ENCODE peak calls at places on chromosomes 7 and 10, in five cellular contexts. V, Z, M, D and P are unnamed samples.

GRCh38 chr7:50780436-50780835 is 2.3 kb downstream of the GRB10 start:
- DNase-seq in Z (no peak), M (no peak), V (no peak), D (no peak), P (no peak)

GRCh38 chr7:139105037-139105382 is 4.5 kb downstream of the ZC3HAV1 start:
- DNase-seq in M (no peak), D (no peak), Z (no peak), V (no peak), P (no peak)

GRCh38 chr7:113625494-113626102 is 293.2 kb downstream of the PPP1R3A start:
- DNase-seq in V (no peak), D (no peak), Z (no peak), M (no peak), P (no peak)

GRCh38 chr10:30228638-30229037 is 120.4 kb downstream of the MTPAP start:
- DNase-seq in V (no peak), Z (no peak), D (no peak), M (no peak), P (no peak)

GRCh38 chr10:133131053-133131452 is 29.0 kb upstream of the KNDC1 start:
- DNase-seq in D (peak), M (no peak), Z (peak), V (no peak), P (no peak)

GRCh38 chr10:34759161-34759836 is 55.8 kb downstream of the PARD3 start:
- DNase-seq in Z (no peak), M (no peak), V (no peak), D (no peak), P (no peak)

GRCh38 chr7:149209518-149210269 is 14.3 kb downstream of the ZNF282 start:
- DNase-seq in D (no peak), V (no peak), M (no peak), Z (no peak), P (no peak)

GRCh38 chr7:137354361-137354760 is 10.8 kb upstream of the PTN start:
- DNase-seq in M (no peak), D (peak), V (no peak), Z (no peak), P (no peak)

GRCh38 chr7:90689256-90689655 is 93.1 kb downstream of the CDK14 start:
- DNase-seq in Z (no peak), V (no peak), M (no peak), D (no peak), P (no peak)

GRCh38 chr10:15863733-15864132 is 3.4 kb upstream of the MINDY3 start:
- DNase-seq in V (no peak), Z (no peak), M (no peak), D (no peak), P (no peak)

GRCh38 chr10:97974108-97974507 is 56.3 kb downstream of the CRTAC1 start:
- DNase-seq in M (no peak), Z (peak), V (no peak), D (no peak), P (no peak)

GRCh38 chr7:22420973-22421635 is 64.2 kb upstream of the RAPGEF5 start:
- DNase-seq in D (no peak), Z (no peak), M (no peak), V (no peak), P (no peak)

GRCh38 chr10:34346516-34347150 is 468.5 kb downstream of the PARD3 start:
- DNase-seq in M (no peak), D (no peak), V (no peak), Z (no peak), P (no peak)

GRCh38 chr10:101303087-101303753 is 50.7 kb upstream of the BTRC start:
- DNase-seq in D (no peak), M (no peak), Z (no peak), V (no peak), P (no peak)

GRCh38 chr10:62528441-62528840 is 154.3 kb downstream of the ZNF365 start:
- DNase-seq in D (no peak), M (no peak), Z (no peak), V (no peak), P (no peak)

GRCh38 chr7:83415840-83416239 is 233.1 kb downstream of the SEMA3E start:
- DNase-seq in Z (no peak), D (no peak), M (no peak), V (no peak), P (no peak)

GRCh38 chr10:80155696-80156215 is 23.2 kb downstream of the PLAC9 start:
- DNase-seq in M (no peak), V (no peak), D (no peak), Z (no peak), P (no peak)

GRCh38 chr10:30848396-30849032 is 183.2 kb downstream of the ZNF438 start:
- DNase-seq in V (no peak), M (no peak), D (no peak), Z (no peak), P (no peak)

GRCh38 chr7:149855368-149856305 is 17.5 kb downstream of the ZNF862 start:
- DNase-seq in V (no peak), M (no peak), Z (no peak), D (no peak), P (peak)

GRCh38 chr7:74399006-74399405 is 54.7 kb upstream of the GTF2IRD1 start:
- DNase-seq in V (no peak), M (no peak), D (no peak), Z (no peak), P (no peak)

GRCh38 chr10:132422169-132422691 is 25.2 kb downstream of the PWWP2B start:
- DNase-seq in Z (no peak), V (no peak), M (no peak), D (no peak), P (no peak)

GRCh38 chr7:24715661-24716479 is 41.4 kb downstream of the GSDME start:
- DNase-seq in V (peak), D (no peak), Z (peak), M (no peak), P (no peak)

GRCh38 chr10:128095023-128095752 is 31.0 kb downstream of the MKI67 start:
- DNase-seq in M (no peak), D (no peak), V (no peak), Z (no peak), P (no peak)

GRCh38 chr7:7795736-7796135 is 77.3 kb upstream of the RPA3 start:
- DNase-seq in V (no peak), D (no peak), M (no peak), Z (no peak), P (no peak)

GRCh38 chr10:119516381-119517234 is 25.9 kb downstream of the RGS10 start:
- DNase-seq in V (no peak), M (no peak), D (no peak), Z (no peak), P (no peak)

GRCh38 chr7:101094791-101095375 is 9.6 kb downstream of the TRIM56 start:
- DNase-seq in M (no peak), Z (no peak), V (peak), D (no peak), P (peak)

GRCh38 chr10:77163670-77164348 is 473.8 kb downstream of the KCNMA1 start:
- DNase-seq in D (peak), Z (no peak), M (peak), V (peak), P (no peak)

GRCh38 chr7:144437370-144438191 is 34.1 kb upstream of the NOBOX start:
- DNase-seq in V (peak), M (peak), D (peak), Z (no peak), P (peak)

GRCh38 chr10:99548041-99548530 is 15.3 kb downstream of the NKX2-3 start:
- DNase-seq in V (no peak), Z (no peak), M (no peak), D (no peak), P (no peak)
- TF ChIP-seq CTCF in V (peak), Z (no peak), M (no peak), D (no peak), P (no peak)

DNA sequence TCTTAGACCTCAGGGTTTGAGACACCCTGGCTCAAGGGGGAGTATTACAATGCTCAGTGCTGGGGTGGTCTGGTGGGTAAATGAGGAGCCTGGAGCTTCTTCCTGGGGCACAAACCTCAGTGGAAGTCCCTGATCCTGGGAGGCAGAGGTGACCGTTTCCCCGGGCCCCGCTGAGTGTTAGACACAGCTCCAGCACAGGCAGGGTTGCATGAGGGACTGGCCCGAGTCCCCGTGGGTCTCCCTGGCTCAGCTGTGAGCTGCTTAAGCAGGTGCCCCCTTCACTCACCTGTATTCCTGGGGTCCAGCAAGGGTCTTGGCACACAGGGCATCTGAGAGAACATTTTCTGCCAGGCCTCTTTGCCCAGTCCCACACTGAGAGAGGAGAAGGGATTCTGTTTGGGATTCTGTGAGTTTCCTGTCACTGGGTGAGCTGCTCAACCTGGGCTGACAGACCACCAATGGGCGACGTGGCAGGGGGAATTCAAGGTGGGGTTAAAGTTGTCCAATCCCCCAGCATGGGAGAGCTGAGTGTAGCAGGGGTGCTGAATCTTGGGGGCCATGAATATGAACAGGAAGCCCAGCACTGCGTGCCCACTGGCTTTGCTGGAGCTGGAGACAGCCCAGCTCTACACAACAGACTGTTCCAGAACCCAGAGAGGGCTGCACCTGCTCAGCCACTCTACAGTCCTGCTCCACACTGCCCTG is 29.9 kb downstream of the DDIT4 start:
- DNase-seq in Z (no peak), V (no peak), D (no peak), M (no peak), P (no peak)
- TF ChIP-seq POLR2A in Z (no peak), V (no peak), D (no peak), M (no peak), P (no peak)

GRCh38 chr7:157255201-157255606 is 81.6 kb upstream of the DNAJB6 start:
- DNase-seq in D (no peak), Z (no peak), V (no peak), M (no peak), P (no peak)

GRCh38 chr7:157253850-157254249 is 83.0 kb upstream of the DNAJB6 start:
- DNase-seq in D (peak), M (no peak), V (peak), Z (no peak), P (peak)

GRCh38 chr7:157248659-157249058 is 88.1 kb upstream of the DNAJB6 start:
- DNase-seq in M (no peak), V (no peak), D (no peak), Z (no peak), P (no peak)

GRCh38 chr7:157250605-157251228 is 86.1 kb upstream of the DNAJB6 start:
- DNase-seq in Z (no peak), M (no peak), V (no peak), D (no peak), P (no peak)
- TF ChIP-seq CTCF in Z (peak), M (peak), V (peak), D (peak), P (peak)

GRCh38 chr10:122374246-122374858 is at the start of gene PLEKHA1:
- DNase-seq in M (peak), V (peak), Z (no peak), D (peak), P (peak)
- TF ChIP-seq POLR2A in M (peak), V (peak), Z (peak), D (no peak), P (peak)

GRCh38 chr7:99616359-99617186 is at the start of gene ZSCAN25:
- DNase-seq in Z (no peak), V (peak), M (peak), D (peak), P (peak)
- TF ChIP-seq CTCF in Z (peak), V (peak), M (peak), D (no peak), P (no peak)

DNA sequence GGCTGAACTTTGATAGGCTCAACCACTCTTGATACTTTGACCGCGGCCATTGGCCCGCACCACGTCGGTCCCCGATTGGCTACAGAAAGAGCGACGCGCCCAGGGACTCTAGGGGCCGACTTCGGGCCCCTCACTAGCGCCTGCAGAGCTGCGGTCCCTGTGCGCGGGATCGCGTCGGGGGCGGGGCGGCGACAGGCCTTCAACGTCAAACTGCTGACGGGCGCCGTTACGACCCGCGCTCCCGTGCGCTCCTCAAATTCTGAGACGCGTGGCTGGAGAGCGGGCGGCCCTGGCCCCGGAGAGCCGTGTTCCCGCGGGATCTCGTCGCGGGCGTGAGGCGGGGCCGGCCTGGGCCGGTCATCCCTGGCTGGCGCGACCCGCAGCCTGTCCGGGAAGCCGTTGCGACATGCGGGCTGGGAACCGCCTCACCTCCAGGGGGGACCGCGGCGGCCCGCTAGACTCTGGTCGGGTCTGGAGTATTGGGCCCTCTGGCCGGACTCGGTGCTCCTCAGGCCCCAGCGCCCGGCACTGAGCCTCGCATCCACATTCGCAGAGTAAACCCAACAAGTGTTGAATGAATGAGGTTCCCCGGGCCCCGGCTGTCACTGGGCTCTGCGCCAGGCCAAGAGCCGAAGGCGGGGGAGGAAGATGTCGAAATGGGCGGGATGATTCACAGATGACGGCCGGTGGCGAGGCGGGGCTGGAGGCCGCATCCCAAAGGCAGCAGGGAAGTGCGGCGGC is 644 bp upstream of the SLC25A28 start:
- DNase-seq in D (peak), V (peak), M (peak), Z (no peak), P (peak)
- TF ChIP-seq POLR2A in D (peak), V (peak), M (peak), Z (peak), P (no peak)

GRCh38 chr7:131107343-131108211 is 220.1 kb upstream of the MKLN1 start:
- DNase-seq in Z (no peak), M (peak), V (peak), D (peak), P (peak)

GRCh38 chr7:131104611-131105293 is 222.9 kb upstream of the MKLN1 start:
- DNase-seq in Z (no peak), D (no peak), V (no peak), M (no peak), P (no peak)

GRCh38 chr7:131105294-131105802 is 222.3 kb upstream of the MKLN1 start:
- DNase-seq in M (no peak), D (no peak), V (no peak), Z (no peak), P (peak)

GRCh38 chr7:131106681-131107342 is 220.9 kb upstream of the MKLN1 start:
- DNase-seq in V (peak), M (peak), D (peak), Z (no peak), P (peak)

GRCh38 chr7:131105803-131106680 is 221.6 kb upstream of the MKLN1 start:
- DNase-seq in V (peak), Z (no peak), D (peak), M (peak), P (peak)
- TF ChIP-seq CTCF in V (no peak), Z (no peak), D (no peak), M (no peak), P (no peak)

GRCh38 chr7:157011333-157012112 is 1.1 kb upstream of the MNX1 start:
- DNase-seq in V (no peak), M (no peak), Z (no peak), D (no peak), P (no peak)

GRCh38 chr7:157009778-157010587 is 480 bp downstream of the MNX1 start:
- DNase-seq in V (no peak), M (no peak), Z (no peak), D (no peak), P (no peak)

GRCh38 chr7:157009170-157009777 is 1.2 kb downstream of the MNX1 start:
- DNase-seq in D (no peak), M (no peak), Z (no peak), V (no peak), P (no peak)

GRCh38 chr7:157012113-157012547 is 1.7 kb upstream of the MNX1 start:
- DNase-seq in D (no peak), Z (no peak), M (no peak), V (no peak), P (no peak)

DNA sequence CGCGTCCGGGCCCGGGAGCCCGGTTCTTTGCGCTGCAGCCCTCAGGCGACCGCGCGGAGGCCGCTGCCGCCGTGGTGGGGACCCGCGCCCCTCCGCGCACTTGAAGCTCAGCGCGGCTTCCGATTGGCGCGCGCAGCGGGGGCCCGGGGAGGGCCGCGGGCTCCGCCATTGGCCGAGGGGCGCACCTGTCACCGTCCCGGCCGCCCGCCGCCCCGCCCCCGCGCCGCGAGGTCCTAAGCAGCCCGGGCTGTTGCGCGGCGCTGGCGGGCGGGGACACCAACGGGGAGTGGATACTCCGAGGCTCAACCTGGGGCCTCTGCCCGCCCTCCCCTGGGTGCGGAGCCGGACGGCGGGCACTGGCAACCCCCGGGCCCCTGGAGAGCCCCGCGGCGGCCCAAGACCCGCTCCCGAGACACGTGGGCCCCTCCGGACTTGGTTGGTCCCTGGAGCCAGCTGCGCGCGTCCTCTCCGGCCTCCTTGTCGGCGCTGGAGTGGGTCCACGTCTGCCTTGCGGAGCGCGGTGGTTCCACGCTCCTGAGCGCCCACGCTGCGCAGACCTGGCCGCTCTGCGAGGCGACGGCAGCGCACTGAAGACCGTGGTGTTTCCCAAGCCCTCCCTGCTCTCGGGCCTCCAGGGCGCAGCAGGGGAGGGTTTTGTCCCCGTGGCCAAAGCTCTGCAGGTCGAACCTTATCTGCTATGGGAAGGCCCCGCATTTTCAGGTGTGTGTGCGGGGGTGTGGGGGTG is at the start of gene MNX1:
- DNase-seq in M (no peak), Z (no peak), D (no peak), V (peak), P (peak)
- TF ChIP-seq POLR2A in M (no peak), Z (no peak), D (no peak), V (no peak), P (no peak)